ENCODE peak calls at places on chromosome 5, in seven cellular contexts. E is body of pancreas, F is NB4, G is stomach, K is spleen, H is uterus, D is vagina. U is an unnamed sample.

GRCh38 chr5:103452089-103452488 is 110.5 kb downstream of the NUDT12 start:
- DNase-seq in E (no peak), F (no peak), G (no peak), K (no peak), H (no peak), D (no peak), U (no peak)

GRCh38 chr5:140011297-140011802 is 31.7 kb downstream of the NRG2 start:
- DNase-seq in E (peak), F (peak), G (no peak), K (no peak), H (no peak), D (no peak), U (peak)

GRCh38 chr5:85500869-85501268 is 1116.2 kb upstream of the EDIL3 start:
- DNase-seq in E (no peak), F (peak), G (no peak), K (no peak), H (no peak), D (no peak), U (no peak)

GRCh38 chr5:142810891-142811290 is 40.7 kb downstream of the ARHGAP26 start:
- DNase-seq in E (no peak), F (no peak), G (no peak), K (no peak), H (peak), D (no peak), U (no peak)

GRCh38 chr5:56123531-56124243 is 109.4 kb downstream of the ANKRD55 start:
- DNase-seq in E (peak), F (peak), G (peak), K (peak), H (peak), D (no peak), U (peak)

GRCh38 chr5:132774406-132774805 is 2.6 kb downstream of the SEPTIN8 start:
- DNase-seq in E (no peak), F (no peak), G (no peak), K (no peak), H (no peak), D (no peak), U (no peak)

GRCh38 chr5:52870448-52870847 is 82.7 kb downstream of the ITGA1 start:
- DNase-seq in E (no peak), F (no peak), G (no peak), K (no peak), H (no peak), D (no peak), U (no peak)

GRCh38 chr5:170388818-170389217 is 349 bp downstream of the KCNMB1 start:
- DNase-seq in E (no peak), F (no peak), G (no peak), K (no peak), H (no peak), D (no peak), U (no peak)

GRCh38 chr5:167720201-167720600 is 571.2 kb upstream of the WWC1 start:
- DNase-seq in E (no peak), F (no peak), G (no peak), K (no peak), H (no peak), D (no peak), U (no peak)

GRCh38 chr5:167642779-167643517 is 648.5 kb upstream of the WWC1 start:
- DNase-seq in E (no peak), F (no peak), G (no peak), K (no peak), H (no peak), D (no peak), U (no peak)

GRCh38 chr5:137072376-137073174 is 426.6 kb downstream of the SPOCK1 start:
- DNase-seq in E (peak), F (no peak), G (no peak), K (no peak), H (no peak), D (no peak), U (no peak)

GRCh38 chr5:54197018-54197417 is 113.4 kb downstream of the ARL15 start:
- DNase-seq in E (no peak), F (no peak), G (no peak), K (no peak), H (no peak), D (no peak), U (no peak)

GRCh38 chr5:114018178-114018577 is 343.7 kb upstream of the KCNN2 start:
- DNase-seq in E (peak), F (no peak), G (no peak), K (no peak), H (no peak), D (no peak), U (no peak)

GRCh38 chr5:172717481-172718195 is 53.4 kb downstream of the DUSP1 start:
- DNase-seq in E (no peak), F (no peak), G (no peak), K (peak), H (no peak), D (no peak), U (no peak)

GRCh38 chr5:172715421-172715780 is 55.6 kb downstream of the DUSP1 start:
- DNase-seq in E (no peak), F (no peak), G (no peak), K (no peak), H (no peak), D (no peak), U (no peak)

GRCh38 chr5:172715931-172716682 is 54.9 kb downstream of the DUSP1 start:
- DNase-seq in E (no peak), F (no peak), G (no peak), K (no peak), H (peak), D (no peak), U (no peak)

GRCh38 chr5:172718527-172719114 is 52.4 kb downstream of the DUSP1 start:
- DNase-seq in E (no peak), F (no peak), G (no peak), K (no peak), H (no peak), D (no peak), U (no peak)

DNA sequence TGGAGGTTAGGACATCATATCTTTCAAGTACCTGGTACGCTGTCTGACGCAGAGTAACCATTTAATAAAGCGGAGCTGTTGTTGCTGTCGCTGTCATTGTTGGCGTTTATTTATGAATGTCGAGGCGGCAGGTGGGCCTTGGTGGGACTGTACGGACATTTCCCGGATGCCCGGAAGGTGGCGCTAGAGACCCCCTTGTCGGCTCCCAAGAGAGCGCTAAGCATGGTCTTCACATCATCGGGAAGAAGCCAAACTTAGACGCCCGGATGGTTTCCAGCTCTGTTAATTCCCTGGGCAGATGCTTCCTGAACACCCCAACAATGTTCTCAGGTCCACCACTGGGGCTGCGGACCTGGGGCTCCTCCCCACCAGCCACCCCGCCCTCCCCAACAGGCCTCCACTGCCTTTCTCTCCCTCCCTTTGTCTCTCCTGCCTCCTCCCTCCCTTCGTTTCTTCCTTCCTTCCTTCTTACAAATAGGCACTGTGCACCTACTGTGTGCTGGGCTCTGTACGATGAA is 54.1 kb downstream of the DUSP1 start:
- DNase-seq in E (peak), F (peak), G (peak), K (peak), H (peak), D (no peak), U (peak)
- TF ChIP-seq POLR2A in E (no peak), F (no peak), G (no peak), K (no peak), H (no peak), D (no peak), U (no peak)

DNA sequence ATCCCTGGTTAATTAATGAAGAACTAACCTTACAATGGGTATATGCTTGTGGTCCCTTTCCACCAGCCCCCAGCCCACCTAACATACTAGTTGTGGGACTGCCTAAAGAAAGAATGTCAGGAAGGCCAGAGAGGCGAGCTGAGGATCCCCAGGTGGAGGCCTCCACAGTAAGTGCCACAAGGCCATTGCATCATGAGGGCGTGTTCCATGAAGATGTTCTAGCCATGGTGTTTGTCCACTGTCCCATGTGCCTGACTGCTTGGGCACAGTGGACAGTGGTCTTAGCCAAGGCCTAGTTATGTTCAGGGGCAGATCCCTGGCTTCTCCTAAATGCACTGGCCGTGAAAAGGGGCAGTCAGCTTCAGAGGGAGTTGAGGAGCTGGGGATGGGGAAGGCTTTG is 21.1 kb downstream of the ZFP62 start:
- DNase-seq in E (no peak), F (no peak), G (no peak), K (no peak), H (no peak), D (no peak), U (no peak)
- TF ChIP-seq POLR2A in E (no peak), F (no peak), G (no peak), K (no peak), H (no peak), D (no peak), U (no peak)

DNA sequence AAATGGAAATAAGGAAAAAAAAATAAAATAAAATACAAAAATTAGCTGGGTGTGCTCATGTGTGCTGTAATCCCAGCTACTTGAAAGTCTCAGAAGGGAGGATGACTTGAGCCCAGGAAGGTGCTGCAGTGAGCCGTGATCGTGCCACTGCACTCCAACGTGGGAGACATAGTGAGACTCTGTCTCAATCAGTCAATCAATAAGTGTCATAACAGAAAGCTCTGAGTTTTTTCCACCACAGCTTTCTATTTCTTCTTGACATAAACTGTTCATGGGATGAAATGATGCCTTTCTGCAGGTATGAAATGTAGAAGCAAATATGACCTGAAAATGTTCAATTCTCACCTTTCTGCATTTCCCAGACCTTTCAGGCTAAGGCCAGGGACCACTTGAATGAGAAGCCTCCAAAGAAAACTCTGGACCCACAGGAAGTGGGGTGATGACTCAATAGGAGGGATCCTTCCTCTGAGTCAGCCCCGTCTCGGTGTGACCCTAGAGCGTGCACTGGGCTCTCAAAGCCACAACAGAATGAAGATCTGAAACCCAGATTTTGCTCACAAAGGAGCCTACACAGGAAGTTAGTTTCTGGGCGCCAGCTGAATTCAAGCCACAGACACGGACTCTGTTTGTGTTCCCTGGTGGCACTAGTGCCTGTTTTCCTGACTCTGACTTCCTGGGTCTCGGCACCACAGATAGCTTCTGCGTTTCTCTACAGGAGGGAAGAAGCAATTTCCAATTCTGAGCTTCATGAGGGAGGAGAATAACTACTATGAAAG is 62.0 kb downstream of the ANKH start:
- DNase-seq in E (peak), F (peak), G (peak), K (peak), H (no peak), D (no peak), U (peak)
- TF ChIP-seq POLR2A in E (no peak), F (no peak), G (no peak), K (no peak), H (no peak), D (no peak), U (no peak)

DNA sequence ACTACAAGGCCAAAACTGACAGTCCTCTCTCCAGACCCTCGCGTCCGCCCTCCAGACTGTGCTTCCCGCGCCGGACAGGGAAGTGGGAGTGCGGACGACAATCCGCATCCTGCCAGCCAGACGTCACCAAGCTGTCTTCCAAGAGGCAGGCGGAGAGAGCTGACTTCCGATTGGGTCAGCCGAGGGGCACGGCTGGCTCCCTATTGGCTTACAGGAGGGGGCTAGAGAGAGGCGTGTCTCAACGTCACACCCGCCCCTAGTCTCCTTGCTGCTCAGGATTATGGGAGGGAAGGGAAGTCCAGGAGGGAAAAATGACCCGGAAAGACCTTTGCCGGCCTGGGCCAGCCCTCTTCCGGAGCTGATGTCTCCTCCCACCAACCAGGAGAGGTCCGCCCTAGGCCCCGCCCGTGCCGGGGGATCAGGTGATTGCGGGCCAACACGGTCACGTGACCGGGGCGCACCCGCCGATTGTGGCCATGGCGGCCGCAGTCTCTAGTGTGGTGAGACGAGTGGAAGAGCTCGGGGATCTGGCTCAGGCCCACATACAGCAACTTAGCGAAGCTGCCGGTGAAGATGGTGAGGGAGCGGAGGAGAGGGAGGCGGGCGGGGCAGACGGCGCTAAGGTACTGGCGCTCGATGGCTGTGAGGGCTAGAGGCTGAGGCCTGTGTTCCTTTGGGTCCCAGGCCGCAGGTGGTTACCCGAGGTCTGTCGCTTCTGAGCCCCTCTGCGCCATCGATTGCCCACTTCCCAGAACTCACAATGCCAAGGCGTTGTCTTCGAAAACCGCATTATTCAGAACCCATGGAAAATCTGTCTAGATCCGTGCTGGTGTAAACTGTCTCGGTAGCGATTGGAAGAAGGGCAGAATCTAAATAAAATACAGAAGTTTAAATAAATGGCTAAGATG is at the start of gene RIMOC1:
- DNase-seq in E (peak), F (peak), G (peak), K (peak), H (peak), D (peak), U (peak)
- TF ChIP-seq POLR2A in E (peak), F (peak), G (no peak), K (peak), H (peak), D (peak), U (peak)

GRCh38 chr5:159100022-159100927 is 559 bp upstream of the EBF1 start:
- DNase-seq in E (peak), F (peak), G (peak), K (peak), H (peak), D (no peak), U (peak)
- TF ChIP-seq POLR2A in E (peak), F (no peak), G (no peak), K (peak), H (peak), D (peak), U (peak)

GRCh38 chr5:76163111-76163628 is 80.0 kb downstream of the SV2C start:
- DNase-seq in E (no peak), F (no peak), G (no peak), K (no peak), H (no peak), D (no peak), U (no peak)
- TF ChIP-seq POLR2A in E (no peak), F (no peak), G (no peak), K (no peak), H (no peak), D (no peak), U (no peak)

DNA sequence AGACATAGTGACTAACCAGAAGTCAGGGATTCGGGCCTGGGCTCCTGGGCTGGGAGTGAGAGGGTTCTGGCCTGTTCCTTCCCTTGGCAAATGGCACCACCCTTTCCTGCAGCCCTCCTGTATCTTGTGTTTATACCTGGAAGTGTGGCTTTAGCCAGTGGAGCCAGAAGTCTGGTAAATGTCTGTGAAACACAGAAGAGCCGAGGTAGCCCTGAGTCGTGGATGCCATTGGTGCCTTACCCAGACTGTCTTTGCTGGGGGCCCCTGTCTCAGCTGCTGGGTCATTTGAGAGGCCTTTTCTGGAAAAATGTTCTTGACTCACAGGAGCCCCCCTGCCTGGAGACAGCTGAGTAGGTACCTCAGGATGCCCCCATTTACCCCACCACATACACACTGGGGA is 95.7 kb upstream of the BASP1 start:
- DNase-seq in E (no peak), F (no peak), G (no peak), K (no peak), H (no peak), D (no peak), U (no peak)
- TF ChIP-seq POLR2A in E (no peak), F (no peak), G (no peak), K (no peak), H (no peak), D (no peak), U (no peak)

GRCh38 chr5:73450041-73450598 is 1.5 kb upstream of the FOXD1 start:
- DNase-seq in E (no peak), F (no peak), G (no peak), K (no peak), H (no peak), D (no peak), U (no peak)

GRCh38 chr5:73446631-73447233 is 1.8 kb downstream of the FOXD1 start:
- DNase-seq in E (no peak), F (no peak), G (no peak), K (no peak), H (no peak), D (no peak), U (no peak)

GRCh38 chr5:73447234-73448071 is 1.1 kb downstream of the FOXD1 start:
- DNase-seq in E (no peak), F (peak), G (no peak), K (peak), H (peak), D (no peak), U (no peak)

GRCh38 chr5:73448072-73448432 is 525 bp downstream of the FOXD1 start:
- DNase-seq in E (no peak), F (no peak), G (no peak), K (peak), H (peak), D (no peak), U (no peak)

DNA sequence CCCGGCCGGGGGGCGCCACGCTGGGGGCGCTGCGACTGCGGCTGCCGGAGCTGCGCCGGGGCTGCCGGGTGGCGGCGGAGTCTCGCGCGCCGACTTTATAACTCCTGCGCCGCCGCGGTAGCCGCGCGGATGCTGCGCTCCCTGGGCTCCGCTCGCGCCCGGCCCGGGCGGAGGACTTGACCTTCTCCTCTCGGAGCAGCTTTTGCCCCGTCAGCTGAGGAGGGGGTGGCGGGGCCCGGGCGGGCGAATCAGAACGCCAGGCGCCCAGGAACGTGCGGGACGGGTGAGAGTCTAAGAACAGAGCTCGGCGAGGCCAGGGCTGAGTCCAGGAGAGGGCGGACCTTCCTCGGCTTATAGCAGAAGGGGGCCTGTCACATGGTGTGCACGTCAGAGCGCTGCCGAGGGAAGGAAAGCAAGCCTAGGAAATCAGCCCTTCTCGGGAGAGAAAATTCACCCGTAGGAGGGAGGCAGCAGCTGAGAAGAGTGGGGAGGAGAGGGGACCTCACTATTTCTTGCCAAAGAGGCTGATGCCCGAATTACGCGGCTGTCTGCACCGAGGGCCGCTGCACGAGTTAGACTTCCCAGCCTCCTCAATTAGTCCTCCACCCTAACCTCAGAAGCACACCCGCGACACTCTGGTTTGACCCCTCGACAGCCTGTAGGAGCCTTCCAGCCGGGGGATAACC is at the start of gene FOXD1:
- DNase-seq in E (peak), F (peak), G (peak), K (peak), H (peak), D (no peak), U (peak)
- TF ChIP-seq POLR2A in E (no peak), F (no peak), G (no peak), K (no peak), H (peak), D (peak), U (peak)

GRCh38 chr5:172834570-172835245 is 657 bp downstream of the ERGIC1 start:
- DNase-seq in E (peak), F (peak), G (no peak), K (peak), H (no peak), D (no peak), U (no peak)
- TF ChIP-seq POLR2A in E (no peak), F (no peak), G (no peak), K (no peak), H (no peak), D (no peak), U (no peak)

GRCh38 chr5:138331449-138332368 is at the start of gene CDC25C:
- DNase-seq in E (peak), F (peak), G (peak), K (peak), H (peak), D (no peak), U (peak)
- TF ChIP-seq POLR2A in E (no peak), F (peak), G (no peak), K (no peak), H (no peak), D (no peak), U (peak)

U was measured in H54.